ENCODE peak calls at places on chromosomes 16 and 17, in four cellular contexts. A, S, R and T are unnamed samples.

GRCh38 chr17:14037453-14037852 is 31.9 kb upstream of the COX10 start:
- DNase-seq in A (no peak), S (no peak), R (no peak), T (no peak)

GRCh38 chr17:57926723-57927047 is 28.5 kb downstream of the CUEDC1 start:
- DNase-seq in A (no peak), S (no peak), R (no peak), T (no peak)

GRCh38 chr17:58331815-58332719 is 3.5 kb upstream of the TSPOAP1 start:
- DNase-seq in A (no peak), S (peak; percentile 88), R (peak; percentile 21), T (peak; percentile 95)

GRCh38 chr17:66978514-66979061 is 14.1 kb downstream of the CACNG4 start:
- DNase-seq in A (no peak), S (no peak), R (no peak), T (no peak)

GRCh38 chr16:23597003-23597756 is 1.1 kb upstream of the NDUFAB1 start:
- DNase-seq in A (no peak), S (no peak), R (no peak), T (no peak)

GRCh38 chr17:15944720-15945492 is at the start of gene ADORA2B:
- DNase-seq in A (peak; percentile 60), S (peak; percentile 14), R (no peak), T (no peak)

GRCh38 chr17:5757306-5757907 is 173.1 kb upstream of the NLRP1 start:
- DNase-seq in A (no peak), S (no peak), R (no peak), T (no peak)

GRCh38 chr17:4939554-4939803 is 367 bp downstream of the SLC25A11 start:
- DNase-seq in A (no peak), S (no peak), R (no peak), T (no peak)

GRCh38 chr17:65515959-65516948 is 45.2 kb downstream of the AXIN2 start:
- DNase-seq in A (no peak), S (no peak), R (no peak), T (no peak)

GRCh38 chr16:25012525-25012991 is 2.6 kb downstream of the ARHGAP17 start:
- DNase-seq in A (peak; percentile 70), S (no peak), R (no peak), T (no peak)

GRCh38 chr16:86079185-86079885 is 180.4 kb downstream of the IRF8 start:
- DNase-seq in A (no peak), S (no peak), R (no peak), T (no peak)

GRCh38 chr17:30378191-30378796 is 433 bp upstream of the CPD start:
- DNase-seq in A (no peak), S (peak; percentile 38), R (no peak), T (peak; percentile 47)

GRCh38 chr16:57612494-57612893 is 15.9 kb upstream of the ADGRG1 start:
- DNase-seq in A (no peak), S (no peak), R (no peak), T (no peak)

GRCh38 chr16:85634747-85635544 is 21.8 kb downstream of the GSE1 start:
- DNase-seq in A (no peak), S (no peak), R (no peak), T (no peak)

GRCh38 chr17:76276461-76277299 is 11.5 kb downstream of the UBALD2 start:
- DNase-seq in A (no peak), S (no peak), R (no peak), T (no peak)

GRCh38 chr16:68764866-68765265 is 27.8 kb downstream of the CDH1 start:
- DNase-seq in A (no peak), S (no peak), R (no peak), T (no peak)